ENCODE peak calls at places on chromosomes 12 and 14, in ten cellular contexts. D is neural progenitor cell; P is heart left ventricle; R is CD8-positive, alpha-beta T cell; X is ovary; E is PC-3; N is stomach; Z is RWPE2; Y is colonic mucosa; O is astrocyte. S is an unnamed sample.

GRCh38 chr14:55446833-55447232 is 6.4 kb upstream of the TBPL2 start:
- DNase-seq in D (no peak), P (no peak), R (no peak), X (peak; percentile 29), E (peak; percentile 96), N (no peak), Z (no peak), Y (no peak), O (peak; percentile 89), S (no peak)

GRCh38 chr14:71629765-71630502 is 302.3 kb upstream of the RGS6 start:
- DNase-seq in D (no peak), P (no peak), R (no peak), X (no peak), E (peak; percentile 34), N (no peak), Z (no peak), Y (no peak), O (no peak), S (no peak)

GRCh38 chr14:54737132-54737711 is 165.4 kb downstream of the GCH1 start:
- DNase-seq in D (no peak), P (no peak), R (no peak), X (no peak), E (peak; percentile 94), N (no peak), Z (no peak), Y (no peak), O (peak; percentile 91), S (no peak)

GRCh38 chr12:98990648-98991047 is 345.6 kb downstream of the APAF1 start:
- DNase-seq in D (no peak), P (no peak), R (no peak), X (no peak), E (no peak), N (no peak), Z (no peak), Y (no peak), O (no peak), S (peak; percentile 8)

GRCh38 chr12:68189766-68190700 is 30.5 kb upstream of the IFNG start:
- DNase-seq in D (no peak), P (no peak), R (peak; percentile 31), X (no peak), E (peak; percentile 39), N (no peak), Z (no peak), Y (no peak), O (peak; percentile 89), S (no peak)

GRCh38 chr14:54354096-54354495 is 42.7 kb upstream of the CDKN3 start:
- DNase-seq in D (no peak), P (no peak), R (no peak), X (no peak), E (peak; percentile 72), N (no peak), Z (no peak), Y (peak; percentile 60), O (no peak), S (no peak)

GRCh38 chr14:58428011-58428807 is 690 bp downstream of the KIAA0586 start:
- DNase-seq in D (peak; percentile 51), P (no peak), R (no peak), X (no peak), E (peak; percentile 80), N (no peak), Z (no peak), Y (peak; percentile 43), O (peak; percentile 59), S (no peak)

GRCh38 chr12:111557271-111558106 is 41.6 kb downstream of the ATXN2 start:
- DNase-seq in D (no peak), P (no peak), R (no peak), X (no peak), E (peak; percentile 40), N (no peak), Z (no peak), Y (no peak), O (peak; percentile 69), S (no peak)

GRCh38 chr12:76399040-76399439 is 50.8 kb upstream of the BBS10 start:
- DNase-seq in D (no peak), P (no peak), R (no peak), X (no peak), E (no peak), N (no peak), Z (no peak), Y (no peak), O (no peak), S (no peak)

GRCh38 chr14:91806716-91807115 is 60.6 kb downstream of the TC2N start:
- DNase-seq in D (no peak), P (no peak), R (no peak), X (no peak), E (no peak), N (no peak), Z (no peak), Y (no peak), O (no peak), S (no peak)

GRCh38 chr12:25775968-25776367 is 182.5 kb upstream of the RASSF8 start:
- DNase-seq in D (no peak), P (no peak), R (no peak), X (no peak), E (peak; percentile 87), N (no peak), Z (no peak), Y (no peak), O (no peak), S (no peak)

GRCh38 chr14:53380041-53380440 is 226.9 kb upstream of the DDHD1 start:
- DNase-seq in D (no peak), P (no peak), R (no peak), X (no peak), E (no peak), N (no peak), Z (no peak), Y (no peak), O (no peak), S (no peak)

GRCh38 chr14:100694579-100695422 is 31.9 kb upstream of the DLK1 start:
- DNase-seq in D (no peak), P (no peak), R (no peak), X (no peak), E (no peak), N (no peak), Z (no peak), Y (no peak), O (no peak), S (no peak)

GRCh38 chr14:97379091-97379531 is 581.9 kb downstream of the VRK1 start:
- DNase-seq in D (peak; percentile 17), P (no peak), R (peak; percentile 55), X (no peak), E (no peak), N (no peak), Z (no peak), Y (no peak), O (no peak), S (no peak)

GRCh38 chr12:120121766-120122293 is 5.3 kb upstream of the RAB35 start:
- DNase-seq in D (no peak), P (no peak), R (no peak), X (no peak), E (no peak), N (no peak), Z (no peak), Y (no peak), O (no peak), S (no peak)

DNA sequence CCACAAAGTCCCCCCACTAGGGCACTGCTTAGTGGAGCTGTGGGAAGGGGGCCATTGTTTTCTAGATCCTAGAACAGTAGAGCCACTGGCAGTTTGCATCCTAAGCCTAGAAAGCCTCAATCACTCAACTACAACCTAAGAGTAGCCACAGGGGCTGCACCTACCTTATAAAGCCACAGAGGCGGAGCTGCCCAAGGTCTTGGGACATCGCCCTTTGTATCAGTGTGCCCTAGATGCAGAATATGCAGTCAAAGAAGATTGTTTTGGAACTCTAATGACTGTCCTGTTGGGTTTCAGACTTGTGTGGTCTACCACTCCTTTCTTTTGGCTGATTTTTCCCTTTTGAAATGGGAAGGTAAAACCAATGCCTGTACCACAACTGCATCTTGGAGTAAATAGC is 59.5 kb downstream of the ATP2B1 start:
- DNase-seq in D (no peak), P (no peak), R (no peak), X (no peak), E (no peak), N (no peak), Z (no peak), Y (no peak), O (no peak), S (no peak)
- TF ChIP-seq CTCF in D (no peak), P (no peak), R (no peak), X (no peak), E (no peak), N (no peak), Z (no peak), Y (no peak), O (no peak), S (no peak)

DNA sequence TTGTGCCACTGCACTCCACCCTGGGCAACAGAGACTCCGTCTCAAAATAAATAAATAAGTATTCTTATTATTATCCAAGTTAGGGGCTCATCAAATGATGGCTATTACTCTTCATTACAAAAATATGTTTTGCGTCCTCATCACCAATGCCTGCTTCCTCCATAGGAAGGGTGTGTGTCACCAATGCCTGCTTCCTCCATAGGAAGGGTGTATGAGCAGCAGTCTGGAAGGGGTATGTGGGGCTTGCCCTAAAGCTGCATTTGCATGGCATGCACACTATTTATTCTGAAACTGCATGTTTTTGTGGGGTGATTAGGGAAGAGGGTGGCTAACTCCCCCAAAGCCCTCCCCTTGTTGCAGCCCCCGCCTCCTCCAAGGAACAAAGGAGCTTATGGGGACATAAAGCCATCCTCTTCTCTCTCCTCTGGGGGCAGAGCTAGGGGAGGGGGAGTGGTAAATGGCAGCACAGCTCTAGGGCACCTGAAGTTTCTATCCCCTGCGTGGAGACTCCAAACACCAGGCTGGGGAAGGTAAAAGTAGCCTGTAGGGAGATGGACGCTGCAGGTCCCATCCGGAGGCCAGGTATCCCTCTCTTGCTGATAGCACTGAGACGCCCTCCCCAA is 1.3 kb downstream of the CAMKK2 start:
- DNase-seq in D (peak; percentile 59), P (no peak), R (no peak), X (no peak), E (peak; percentile 28), N (no peak), Z (no peak), Y (no peak), O (no peak), S (no peak)
- H3K4me3 ChIP-seq in D (peak overlapping the region; percentile 93), P (peak overlapping the region; percentile 77), R (peak overlapping the region; percentile 69), X (peak overlapping the region; percentile 85), E (peak overlapping the region; percentile 77), N (peak overlapping the region; percentile 98), Z (peak overlapping the region; percentile 99), Y (peak overlapping the region; percentile 87), O (peak overlapping the region; percentile 87), S (peak overlapping the region; percentile 93)

DNA sequence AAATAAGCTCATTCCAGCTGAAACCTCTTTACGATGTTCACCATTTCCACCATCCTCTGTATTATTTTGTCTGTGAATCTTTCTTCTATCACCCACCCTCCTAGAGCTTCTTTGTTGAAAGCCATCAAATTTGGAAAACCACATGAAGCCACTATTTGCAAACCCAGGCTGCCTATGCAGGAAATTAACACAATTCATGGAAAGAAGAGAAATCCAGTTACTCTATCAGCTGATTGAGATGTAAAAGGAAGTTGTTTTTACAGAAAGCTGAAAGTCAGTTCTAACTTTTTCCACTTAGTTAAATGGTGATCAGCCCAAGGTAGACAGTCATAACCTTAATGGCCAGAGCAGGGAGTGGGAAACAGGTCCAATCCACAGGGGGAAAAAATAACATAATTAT is 6.6 kb downstream of the RHOJ start:
- DNase-seq in D (no peak), P (no peak), R (no peak), X (no peak), E (no peak), N (no peak), Z (no peak), Y (no peak), O (no peak), S (no peak)
- TF ChIP-seq CTCF in D (no peak), P (no peak), R (no peak), X (no peak), E (no peak), N (no peak), Z (no peak), Y (no peak), O (no peak), S (no peak)

GRCh38 chr12:1515428-1515827 is 79.0 kb downstream of the FBXL14 start:
- DNase-seq in D (no peak), P (no peak), R (no peak), X (no peak), E (no peak), N (no peak), Z (no peak), Y (no peak), O (no peak), S (no peak)
- H3K4me3 ChIP-seq in D (no peak overlapping the region), P (no peak overlapping the region), R (no peak overlapping the region), X (no peak overlapping the region), E (no peak overlapping the region), N (no peak overlapping the region), Z (no peak overlapping the region), Y (no peak overlapping the region), O (no peak overlapping the region), S (no peak overlapping the region)